ENCODE peak calls at places on chromosomes 1 and 21, in nine cellular contexts. K is K562, R is IMR-90, F is suprapubic skin, S is ovary, A is NB4, Y is Peyer's patch, D is HCT116, U is lower leg skin. M is an unnamed sample.

GRCh38 chr1:39779821-39780220 is 8.7 kb upstream of the OXCT2 start:
- DNase-seq in K (no peak), R (no peak), F (no peak), S (no peak), A (no peak), Y (peak; percentile 6), D (no peak), U (no peak), M (no peak)

GRCh38 chr1:172671591-172671990 is 12.7 kb downstream of the FASLG start:
- DNase-seq in K (no peak), R (peak; percentile 55), F (no peak), S (no peak), A (no peak), Y (no peak), D (no peak), U (no peak), M (no peak)

GRCh38 chr1:35932158-35932636 is 1.3 kb downstream of the AGO3 start:
- DNase-seq in K (no peak), R (no peak), F (no peak), S (no peak), A (peak; percentile 7), Y (no peak), D (no peak), U (no peak), M (no peak)

GRCh38 chr1:63773815-63774616 is at the start of gene ROR1:
- DNase-seq in K (peak; percentile 18), R (peak; percentile 76), F (peak; percentile 93), S (peak; percentile 86), A (peak; percentile 21), Y (peak; percentile 91), D (peak; percentile 72), U (peak; percentile 83), M (no peak)

GRCh38 chr1:167631987-167632680 is 2.1 kb downstream of the RCSD1 start:
- DNase-seq in K (peak; percentile 53), R (no peak), F (no peak), S (no peak), A (peak; percentile 89), Y (peak; percentile 76), D (no peak), U (no peak), M (no peak)

GRCh38 chr1:118589486-118589885 is 398.7 kb downstream of the TBX15 start:
- DNase-seq in K (no peak), R (no peak), F (no peak), S (no peak), A (no peak), Y (no peak), D (no peak), U (no peak), M (no peak)

GRCh38 chr1:100706861-100707260 is 12.7 kb upstream of the VCAM1 start:
- DNase-seq in K (no peak), R (no peak), F (no peak), S (no peak), A (no peak), Y (no peak), D (no peak), U (no peak), M (no peak)

GRCh38 chr1:212641956-212642355 is 33.4 kb downstream of the ATF3 start:
- DNase-seq in K (no peak), R (peak; percentile 70), F (no peak), S (no peak), A (no peak), Y (no peak), D (no peak), U (no peak), M (no peak)

GRCh38 chr1:228100822-228101613 is 2.1 kb downstream of the C1orf35 start:
- DNase-seq in K (peak; percentile 42), R (no peak), F (peak; percentile 64), S (no peak), A (no peak), Y (no peak), D (no peak), U (peak; percentile 13), M (no peak)

GRCh38 chr1:31215083-31215570 is 24.6 kb downstream of the NKAIN1 start:
- DNase-seq in K (no peak), R (no peak), F (no peak), S (no peak), A (no peak), Y (no peak), D (no peak), U (no peak), M (no peak)

GRCh38 chr1:203557390-203557789 is 63.4 kb downstream of the OPTC start:
- DNase-seq in K (no peak), R (peak; percentile 83), F (peak; percentile 75), S (no peak), A (no peak), Y (no peak), D (no peak), U (no peak), M (no peak)

GRCh38 chr1:226863446-226863845 is 7.0 kb upstream of the PSEN2 start:
- DNase-seq in K (no peak), R (peak; percentile 70), F (no peak), S (no peak), A (peak; percentile 46), Y (no peak), D (no peak), U (peak; percentile 45), M (peak; percentile 52)

GRCh38 chr21:45224189-45224938 is 63.3 kb downstream of the POFUT2 start:
- DNase-seq in K (no peak), R (peak; percentile 52), F (no peak), S (no peak), A (no peak), Y (peak; percentile 77), D (no peak), U (no peak), M (peak; percentile 87)

GRCh38 chr1:202967684-202968281 is 726 bp upstream of the CYB5R1 start:
- DNase-seq in K (peak; percentile 37), R (no peak), F (no peak), S (no peak), A (peak; percentile 59), Y (peak; percentile 56), D (no peak), U (no peak), M (no peak)

GRCh38 chr1:10679521-10680220 is 116.8 kb downstream of the CASZ1 start:
- DNase-seq in K (peak; percentile 77), R (peak; percentile 62), F (no peak), S (no peak), A (peak; percentile 58), Y (peak; percentile 58), D (peak; percentile 65), U (no peak), M (no peak)

GRCh38 chr1:106037526-106037925 is 1018.9 kb upstream of the PRMT6 start:
- DNase-seq in K (no peak), R (no peak), F (no peak), S (no peak), A (no peak), Y (no peak), D (no peak), U (no peak), M (no peak)

DNA sequence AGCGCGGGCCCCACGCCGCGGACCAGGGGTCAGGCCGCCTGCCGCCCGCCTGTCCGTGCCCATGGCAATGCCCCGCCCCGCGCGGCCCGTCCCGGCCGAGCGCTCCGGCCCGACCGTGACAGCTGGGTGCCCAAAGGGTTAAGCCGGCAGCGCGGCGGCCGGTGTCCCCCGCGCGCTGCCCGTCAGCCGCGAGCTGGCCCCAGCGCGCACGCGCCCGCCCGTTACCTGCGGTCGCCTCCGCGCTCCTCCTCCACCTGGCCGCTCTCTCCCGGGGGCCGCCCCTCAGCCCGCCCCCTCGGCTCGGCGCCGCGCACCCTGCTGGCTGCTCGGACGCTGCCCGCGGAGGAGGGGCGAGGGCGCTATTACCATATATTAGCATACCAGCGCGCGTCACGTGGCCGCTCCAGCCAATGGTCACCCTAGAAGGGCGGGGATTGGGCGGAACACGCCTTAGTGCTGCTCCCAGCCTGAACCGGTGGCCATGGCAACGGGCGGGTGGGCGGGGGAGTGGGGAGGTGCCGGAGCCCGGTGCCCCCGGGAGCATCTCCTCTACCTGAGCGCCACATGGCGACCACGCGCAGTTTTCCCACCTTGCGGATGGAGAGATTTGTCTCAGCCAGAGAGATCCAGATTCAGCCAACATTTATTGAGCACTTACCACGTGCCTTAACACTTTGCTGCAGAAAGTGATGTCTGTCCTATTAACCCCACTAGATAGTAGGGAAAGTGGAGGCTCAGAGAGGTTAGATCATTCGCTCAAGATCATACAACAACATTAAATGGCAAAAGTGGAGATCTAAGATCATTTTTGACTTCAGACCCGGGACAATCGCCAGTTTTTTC is at the start of gene PHC2:
- DNase-seq in K (peak; percentile 99), R (peak; percentile 94), F (peak; percentile 99), S (peak; percentile 98), A (peak; percentile 96), Y (peak; percentile 98), D (peak; percentile 95), U (peak; percentile 95), M (peak; percentile 97)
- TF ChIP-seq POLR2A in K (no peak), R (no peak), F (no peak), S (peak; percentile 54), A (no peak), Y (no peak), D (no peak), U (no peak), M (peak; percentile 51)

GRCh38 chr1:79380078-79380477 is 373.5 kb upstream of the ADGRL4 start:
- DNase-seq in K (no peak), R (no peak), F (no peak), S (no peak), A (peak; percentile 6), Y (no peak), D (no peak), U (no peak), M (no peak)
- H3K4me3 ChIP-seq in K (no peak overlapping the region), R (no peak overlapping the region), F (no peak overlapping the region), S (no peak overlapping the region), A (no peak overlapping the region), Y (no peak overlapping the region), D (no peak overlapping the region), U (no peak overlapping the region), M (no peak overlapping the region)

GRCh38 chr1:16235347-16235746 is 1.6 kb downstream of the CPLANE2 start:
- DNase-seq in K (no peak), R (no peak), F (no peak), S (no peak), A (no peak), Y (no peak), D (no peak), U (no peak), M (no peak)

GRCh38 chr1:16236495-16237342 is at the start of gene CPLANE2:
- DNase-seq in K (peak; percentile 98), R (peak; percentile 88), F (peak; percentile 97), S (peak; percentile 95), A (peak; percentile 93), Y (peak; percentile 98), D (peak; percentile 81), U (peak; percentile 92), M (peak; percentile 95)

GRCh38 chr1:16239972-16240491 is 3.0 kb upstream of the CPLANE2 start:
- DNase-seq in K (no peak), R (no peak), F (no peak), S (no peak), A (no peak), Y (no peak), D (no peak), U (no peak), M (no peak)

GRCh38 chr1:16236091-16236494 is 890 bp downstream of the CPLANE2 start:
- DNase-seq in K (no peak), R (peak; percentile 18), F (no peak), S (no peak), A (peak; percentile 65), Y (peak; percentile 78), D (peak; percentile 54), U (peak; percentile 66), M (no peak)

GRCh38 chr1:16237343-16237830 is 404 bp upstream of the CPLANE2 start:
- DNase-seq in K (no peak), R (peak; percentile 43), F (no peak), S (no peak), A (no peak), Y (no peak), D (no peak), U (no peak), M (no peak)
- TF ChIP-seq POLR2A in K (peak; percentile 85), R (no peak), F (no peak), S (no peak), A (no peak), Y (no peak), D (no peak), U (no peak), M (no peak)

GRCh38 chr1:155860939-155861496 is 1.7 kb downstream of the SYT11 start:
- DNase-seq in K (no peak), R (no peak), F (no peak), S (no peak), A (no peak), Y (no peak), D (no peak), U (no peak), M (no peak)
- H3K4me3 ChIP-seq in K (no peak overlapping the region), R (peak overlapping the region; percentile 50), F (peak overlapping the region; percentile 41), S (peak overlapping the region; percentile 39), A (peak overlapping the region; percentile 70), Y (no peak overlapping the region), D (no peak overlapping the region), U (no peak overlapping the region), M (peak overlapping the region; percentile 49)